ENCODE peak calls at places on chromosomes 1 and 21, in four cellular contexts. Z, L, M and F are unnamed samples.

GRCh38 chr1:55468438-55468837 is 253.3 kb upstream of the USP24 start:
- DNase-seq in L (no peak), Z (peak; percentile 21), M (peak; percentile 70), F (no peak)

GRCh38 chr1:42926235-42926869 is 32.3 kb downstream of the SLC2A1 start:
- DNase-seq in L (no peak), Z (no peak), M (no peak), F (no peak)

GRCh38 chr1:107870691-107871090 is 94.3 kb downstream of the VAV3 start:
- DNase-seq in L (no peak), Z (peak; percentile 47), M (peak; percentile 63), F (no peak)

GRCh38 chr1:110040548-110040947 is 6.1 kb downstream of the STRIP1 start:
- DNase-seq in L (no peak), Z (no peak), M (peak; percentile 15), F (no peak)

GRCh38 chr1:44049839-44050238 is 18.6 kb upstream of the SLC6A9 start:
- DNase-seq in Z (peak; percentile 85), M (peak; percentile 96), L (no peak), F (no peak)

GRCh38 chr1:201734776-201735175 is 94.2 kb upstream of the IPO9 start:
- DNase-seq in M (no peak), Z (no peak), L (no peak), F (no peak)

GRCh38 chr1:225973158-225973557 is 26.0 kb downstream of the SDE2 start:
- DNase-seq in M (no peak), Z (no peak), L (no peak), F (no peak)

GRCh38 chr1:57835620-57836019 is 411.8 kb upstream of the DAB1 start:
- DNase-seq in Z (no peak), M (no peak), L (no peak), F (no peak)

GRCh38 chr1:89836997-89837909 is 16.4 kb downstream of the LRRC8D start:
- DNase-seq in M (no peak), L (no peak), Z (no peak), F (no peak)

GRCh38 chr1:70717656-70718055 is 306.6 kb downstream of the CTH start:
- DNase-seq in Z (no peak), L (no peak), M (no peak), F (no peak)

GRCh38 chr1:189628857-189629256 is 848.8 kb downstream of the BRINP3 start:
- DNase-seq in Z (no peak), M (no peak), L (no peak), F (no peak)

GRCh38 chr1:52702886-52703787 is 5.0 kb upstream of the COA7 start:
- DNase-seq in Z (peak; percentile 72), M (peak; percentile 88), L (peak; percentile 52), F (peak; percentile 87)

GRCh38 chr1:202323731-202324130 is 18.0 kb downstream of the UBE2T start:
- DNase-seq in Z (no peak), M (no peak), L (no peak), F (no peak)

GRCh38 chr1:156993426-156994147 is 52.0 kb downstream of the ARHGEF11 start:
- DNase-seq in L (no peak), Z (no peak), M (no peak), F (no peak)

GRCh38 chr1:170410391-170411146 is 121.4 kb upstream of the GORAB start:
- DNase-seq in L (no peak), M (peak; percentile 95), Z (peak; percentile 77), F (no peak)

GRCh38 chr1:22932803-22933470 is 39.7 kb downstream of the LACTBL1 start:
- DNase-seq in Z (no peak), M (no peak), L (no peak), F (no peak)

GRCh38 chr1:235913311-235913710 is 46.6 kb upstream of the LYST start:
- DNase-seq in Z (no peak), M (peak; percentile 71), L (no peak), F (no peak)

GRCh38 chr1:46622341-46622740 is 5.7 kb upstream of the MOB3C start:
- DNase-seq in L (no peak), M (peak; percentile 48), Z (peak; percentile 57), F (peak; percentile 12)

GRCh38 chr1:158506369-158506987 is 34.5 kb downstream of the OR10R2 start:
- DNase-seq in M (peak; percentile 10), Z (no peak), L (peak; percentile 16), F (no peak)

GRCh38 chr21:29064850-29065481 is 8.5 kb downstream of the CCT8 start:
- DNase-seq in M (no peak), Z (no peak), L (no peak), F (no peak)

GRCh38 chr1:30778156-30778978 is 20.8 kb upstream of the LAPTM5 start:
- DNase-seq in M (peak; percentile 90), Z (peak; percentile 11), L (no peak), F (no peak)

GRCh38 chr1:163422738-163423404 is 101.1 kb downstream of the NUF2 start:
- DNase-seq in M (no peak), L (no peak), Z (no peak), F (no peak)

GRCh38 chr1:41672641-41673313 is 188.3 kb upstream of the EDN2 start:
- DNase-seq in Z (no peak), L (no peak), M (peak; percentile 97), F (no peak)

GRCh38 chr1:35506960-35507901 is 50.0 kb downstream of the KIAA0319L start:
- DNase-seq in M (no peak), L (no peak), Z (no peak), F (no peak)

GRCh38 chr1:64942648-64943047 is 23.7 kb downstream of the JAK1 start:
- DNase-seq in M (no peak), L (no peak), Z (no peak), F (no peak)